ENCODE peak calls at places on chromosomes 7 and 10, in eight cellular contexts. One of them, this sample, is unnamed.

GRCh38 chr7:43758029-43758860 is at the start of gene BLVRA:
- DNase-seq in IMR-90: peak
- DNase-seq in endothelial cell: peak
- DNase-seq in Panc1: no peak
- DNase-seq in psoas muscle: peak
- DNase-seq in HCT116: no peak
- DNase-seq in epithelial cell of esophagus: peak
- DNase-seq in GM12865: peak
- DNase-seq in this sample: no peak

GRCh38 chr7:138854115-138854645 is 56.2 kb upstream of the ATP6V0A4 start:
- DNase-seq in IMR-90: no peak
- DNase-seq in endothelial cell: no peak
- DNase-seq in Panc1: no peak
- DNase-seq in psoas muscle: no peak
- DNase-seq in HCT116: no peak
- DNase-seq in epithelial cell of esophagus: peak
- DNase-seq in GM12865: no peak
- DNase-seq in this sample: no peak

GRCh38 chr7:90766814-90767564 is 170.9 kb downstream of the CDK14 start:
- DNase-seq in IMR-90: peak
- DNase-seq in endothelial cell: no peak
- DNase-seq in Panc1: no peak
- DNase-seq in psoas muscle: peak
- DNase-seq in HCT116: no peak
- DNase-seq in epithelial cell of esophagus: peak
- DNase-seq in GM12865: no peak
- DNase-seq in this sample: no peak

GRCh38 chr7:33039257-33039904 is 23.2 kb downstream of the NT5C3A start:
- DNase-seq in IMR-90: no peak
- DNase-seq in endothelial cell: no peak
- DNase-seq in Panc1: no peak
- DNase-seq in psoas muscle: no peak
- DNase-seq in HCT116: no peak
- DNase-seq in epithelial cell of esophagus: no peak
- DNase-seq in GM12865: peak
- DNase-seq in this sample: no peak

GRCh38 chr10:116270691-116271592 is 2.1 kb downstream of the GFRA1 start:
- DNase-seq in IMR-90: peak
- DNase-seq in endothelial cell: peak
- DNase-seq in Panc1: no peak
- DNase-seq in psoas muscle: peak
- DNase-seq in HCT116: no peak
- DNase-seq in epithelial cell of esophagus: no peak
- DNase-seq in GM12865: no peak
- DNase-seq in this sample: no peak

GRCh38 chr10:17965649-17966048 is 13.9 kb downstream of the SLC39A12 start:
- DNase-seq in IMR-90: no peak
- DNase-seq in endothelial cell: no peak
- DNase-seq in Panc1: no peak
- DNase-seq in psoas muscle: no peak
- DNase-seq in HCT116: no peak
- DNase-seq in epithelial cell of esophagus: no peak
- DNase-seq in GM12865: no peak
- DNase-seq in this sample: no peak

GRCh38 chr7:86760236-86760635 is 116.5 kb downstream of the GRM3 start:
- DNase-seq in IMR-90: no peak
- DNase-seq in endothelial cell: no peak
- DNase-seq in Panc1: no peak
- DNase-seq in psoas muscle: no peak
- DNase-seq in HCT116: no peak
- DNase-seq in epithelial cell of esophagus: no peak
- DNase-seq in GM12865: no peak
- DNase-seq in this sample: no peak

GRCh38 chr7:41033526-41033925 is 669.4 kb downstream of the INHBA start:
- DNase-seq in IMR-90: peak
- DNase-seq in endothelial cell: no peak
- DNase-seq in Panc1: no peak
- DNase-seq in psoas muscle: no peak
- DNase-seq in HCT116: no peak
- DNase-seq in epithelial cell of esophagus: peak
- DNase-seq in GM12865: no peak
- DNase-seq in this sample: no peak

GRCh38 chr7:36312064-36312914 is 77.4 kb upstream of the ANLN start:
- DNase-seq in IMR-90: no peak
- DNase-seq in endothelial cell: peak
- DNase-seq in Panc1: no peak
- DNase-seq in psoas muscle: no peak
- DNase-seq in HCT116: no peak
- DNase-seq in epithelial cell of esophagus: peak
- DNase-seq in GM12865: peak
- DNase-seq in this sample: no peak

GRCh38 chr10:63702107-63702506 is 180.9 kb downstream of the REEP3 start:
- DNase-seq in IMR-90: no peak
- DNase-seq in endothelial cell: no peak
- DNase-seq in Panc1: no peak
- DNase-seq in psoas muscle: no peak
- DNase-seq in HCT116: no peak
- DNase-seq in epithelial cell of esophagus: no peak
- DNase-seq in GM12865: no peak
- DNase-seq in this sample: no peak

GRCh38 chr7:32587431-32587948 is 92.2 kb downstream of the AVL9 start:
- DNase-seq in IMR-90: peak
- DNase-seq in endothelial cell: no peak
- DNase-seq in Panc1: peak
- DNase-seq in psoas muscle: no peak
- DNase-seq in HCT116: no peak
- DNase-seq in epithelial cell of esophagus: peak
- DNase-seq in GM12865: no peak
- DNase-seq in this sample: no peak

GRCh38 chr7:3430588-3430987 is 129.5 kb downstream of the SDK1 start:
- DNase-seq in IMR-90: no peak
- DNase-seq in endothelial cell: no peak
- DNase-seq in Panc1: no peak
- DNase-seq in psoas muscle: no peak
- DNase-seq in HCT116: no peak
- DNase-seq in epithelial cell of esophagus: peak
- DNase-seq in GM12865: no peak
- DNase-seq in this sample: no peak

GRCh38 chr7:85104432-85105205 is 82.2 kb downstream of the SEMA3D start:
- DNase-seq in IMR-90: peak
- DNase-seq in endothelial cell: no peak
- DNase-seq in Panc1: no peak
- DNase-seq in psoas muscle: no peak
- DNase-seq in HCT116: peak
- DNase-seq in epithelial cell of esophagus: peak
- DNase-seq in GM12865: no peak
- DNase-seq in this sample: no peak

GRCh38 chr7:8418627-8419245 is 14.7 kb upstream of the NXPH1 start:
- DNase-seq in IMR-90: peak
- DNase-seq in endothelial cell: peak
- DNase-seq in Panc1: peak
- DNase-seq in psoas muscle: no peak
- DNase-seq in HCT116: peak
- DNase-seq in epithelial cell of esophagus: peak
- DNase-seq in GM12865: peak
- DNase-seq in this sample: peak

GRCh38 chr10:85665661-85666060 is 700.9 kb downstream of the GRID1 start:
- DNase-seq in IMR-90: no peak
- DNase-seq in endothelial cell: no peak
- DNase-seq in Panc1: no peak
- DNase-seq in psoas muscle: no peak
- DNase-seq in HCT116: no peak
- DNase-seq in epithelial cell of esophagus: no peak
- DNase-seq in GM12865: no peak
- DNase-seq in this sample: no peak

GRCh38 chr10:45444976-45445898 is 71.2 kb downstream of the ALOX5 start:
- DNase-seq in IMR-90: no peak
- DNase-seq in endothelial cell: no peak
- DNase-seq in Panc1: no peak
- DNase-seq in psoas muscle: peak
- DNase-seq in HCT116: no peak
- DNase-seq in epithelial cell of esophagus: no peak
- DNase-seq in GM12865: no peak
- DNase-seq in this sample: no peak

GRCh38 chr10:100528885-100529472 is 692 bp downstream of the NDUFB8 start:
- DNase-seq in IMR-90: no peak
- DNase-seq in endothelial cell: no peak
- DNase-seq in Panc1: no peak
- DNase-seq in psoas muscle: no peak
- DNase-seq in HCT116: no peak
- DNase-seq in epithelial cell of esophagus: no peak
- DNase-seq in GM12865: no peak
- DNase-seq in this sample: no peak

GRCh38 chr10:44902838-44903545 is 8.1 kb upstream of the TMEM72 start:
- DNase-seq in IMR-90: no peak
- DNase-seq in endothelial cell: no peak
- DNase-seq in Panc1: no peak
- DNase-seq in psoas muscle: no peak
- DNase-seq in HCT116: no peak
- DNase-seq in epithelial cell of esophagus: no peak
- DNase-seq in GM12865: no peak
- DNase-seq in this sample: no peak

GRCh38 chr10:75613685-75614587 is 182.5 kb downstream of the LRMDA start:
- DNase-seq in IMR-90: no peak
- DNase-seq in endothelial cell: no peak
- DNase-seq in Panc1: no peak
- DNase-seq in psoas muscle: no peak
- DNase-seq in HCT116: no peak
- DNase-seq in epithelial cell of esophagus: no peak
- DNase-seq in GM12865: peak
- DNase-seq in this sample: no peak

DNA sequence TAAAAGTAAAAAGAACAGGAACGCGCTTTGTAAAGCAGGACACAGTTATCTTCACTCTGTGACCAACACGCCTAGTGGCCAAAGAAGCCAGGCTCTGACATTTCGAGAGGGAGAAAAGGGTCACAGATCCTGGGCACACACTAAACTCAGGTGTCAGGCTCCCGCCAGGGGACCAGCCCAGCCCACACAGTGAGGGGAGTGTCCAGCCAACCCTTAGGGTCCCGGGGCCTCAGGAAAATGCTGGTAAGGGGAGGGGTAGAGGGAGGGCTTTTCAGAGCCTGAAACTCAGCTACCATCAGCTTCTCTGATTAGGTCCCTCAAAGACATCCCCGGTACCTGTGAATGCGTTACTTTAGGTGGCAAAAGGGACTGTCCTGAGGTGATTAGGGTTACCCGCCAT is 16.6 kb downstream of the ANXA11 start:
- DNase-seq in IMR-90: no peak
- DNase-seq in endothelial cell: no peak
- DNase-seq in Panc1: no peak
- DNase-seq in psoas muscle: no peak
- DNase-seq in HCT116: no peak
- DNase-seq in epithelial cell of esophagus: no peak
- DNase-seq in GM12865: no peak
- DNase-seq in this sample: no peak
- TF ChIP-seq CTCF in IMR-90: no peak
- TF ChIP-seq CTCF in endothelial cell: no peak
- TF ChIP-seq CTCF in Panc1: no peak
- TF ChIP-seq CTCF in psoas muscle: no peak
- TF ChIP-seq CTCF in HCT116: no peak
- TF ChIP-seq CTCF in epithelial cell of esophagus: no peak
- TF ChIP-seq CTCF in GM12865: no peak
- TF ChIP-seq CTCF in this sample: no peak

DNA sequence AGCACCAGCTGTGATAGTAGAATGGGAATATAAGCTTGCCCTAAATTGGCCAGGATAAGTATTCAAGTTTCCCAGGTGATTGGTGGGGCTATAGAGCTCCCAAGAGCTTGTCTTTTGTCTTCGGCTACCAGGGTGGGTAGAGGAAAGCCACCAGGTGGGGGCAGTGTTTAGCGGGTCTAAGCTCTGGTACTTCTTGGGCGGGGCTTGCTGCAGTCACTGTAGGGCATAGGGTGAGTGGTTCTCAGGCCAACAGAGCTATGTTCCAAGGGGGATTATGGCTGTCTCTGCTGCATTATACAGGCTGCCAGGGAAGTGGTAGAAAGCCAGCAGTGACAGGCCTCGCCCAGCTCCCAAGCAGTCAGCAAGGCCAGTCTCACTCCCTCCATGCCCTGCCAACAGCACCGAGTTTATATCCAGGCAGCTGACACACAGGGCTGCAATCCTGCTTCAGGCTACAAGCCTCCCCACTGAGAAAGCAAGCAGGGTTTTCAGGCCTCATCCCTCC is 110.7 kb downstream of the ZNF467 start:
- DNase-seq in IMR-90: peak
- DNase-seq in endothelial cell: peak
- DNase-seq in Panc1: peak
- DNase-seq in psoas muscle: peak
- DNase-seq in HCT116: peak
- DNase-seq in epithelial cell of esophagus: peak
- DNase-seq in GM12865: peak
- DNase-seq in this sample: no peak
- TF ChIP-seq CTCF in IMR-90: peak
- TF ChIP-seq CTCF in endothelial cell: peak
- TF ChIP-seq CTCF in Panc1: peak
- TF ChIP-seq CTCF in psoas muscle: peak
- TF ChIP-seq CTCF in HCT116: peak
- TF ChIP-seq CTCF in epithelial cell of esophagus: peak
- TF ChIP-seq CTCF in GM12865: peak
- TF ChIP-seq CTCF in this sample: peak

GRCh38 chr10:93757136-93757535 is 600 bp upstream of the LGI1 start:
- DNase-seq in IMR-90: no peak
- DNase-seq in endothelial cell: peak
- DNase-seq in Panc1: no peak
- DNase-seq in psoas muscle: no peak
- DNase-seq in HCT116: no peak
- DNase-seq in epithelial cell of esophagus: no peak
- DNase-seq in GM12865: no peak
- DNase-seq in this sample: no peak
- TF ChIP-seq CTCF in IMR-90: no peak
- TF ChIP-seq CTCF in endothelial cell: no peak
- TF ChIP-seq CTCF in Panc1: peak
- TF ChIP-seq CTCF in psoas muscle: no peak
- TF ChIP-seq CTCF in HCT116: no peak
- TF ChIP-seq CTCF in epithelial cell of esophagus: no peak
- TF ChIP-seq CTCF in GM12865: no peak
- TF ChIP-seq CTCF in this sample: peak

GRCh38 chr10:84008878-84009277 is 130.4 kb upstream of the GHITM start:
- DNase-seq in IMR-90: no peak
- DNase-seq in endothelial cell: peak
- DNase-seq in Panc1: no peak
- DNase-seq in psoas muscle: no peak
- DNase-seq in HCT116: peak
- DNase-seq in epithelial cell of esophagus: peak
- DNase-seq in GM12865: peak
- DNase-seq in this sample: no peak
- TF ChIP-seq CTCF in IMR-90: peak
- TF ChIP-seq CTCF in endothelial cell: peak
- TF ChIP-seq CTCF in Panc1: peak
- TF ChIP-seq CTCF in psoas muscle: peak
- TF ChIP-seq CTCF in HCT116: peak
- TF ChIP-seq CTCF in epithelial cell of esophagus: peak
- TF ChIP-seq CTCF in GM12865: peak
- TF ChIP-seq CTCF in this sample: peak